ENCODE peak calls at places on chromosomes 5 and 9, in eight cellular contexts. G, S, K, Q, C, D, Z and T are unnamed samples.
A peak's percentile ranks its signal among the peaks of the same experiment; 100 is the strongest.

GRCh38 chr5:146284016-146284415 is 54.6 kb upstream of the POU4F3 start:
- DNase-seq in G (no peak), S (no peak), K (no peak), Q (no peak), C (no peak), D (no peak), Z (no peak), T (no peak)

GRCh38 chr5:120552638-120553037 is 88.5 kb downstream of the PRR16 start:
- DNase-seq in G (no peak), S (no peak), K (no peak), Q (no peak), C (peak; percentile 44), D (no peak), Z (no peak), T (no peak)

GRCh38 chr9:129584136-129584535 is 36.8 kb downstream of the C9orf50 start:
- DNase-seq in G (peak; percentile 88), S (peak; percentile 74), K (peak; percentile 82), Q (peak; percentile 50), C (peak; percentile 94), D (peak; percentile 64), Z (peak; percentile 73), T (peak; percentile 91)

GRCh38 chr9:87594218-87594617 is 96.6 kb downstream of the DAPK1 start:
- DNase-seq in G (no peak), S (no peak), K (no peak), Q (no peak), C (peak; percentile 84), D (no peak), Z (no peak), T (peak; percentile 54)

GRCh38 chr9:127877566-127877998 is at the start of gene AK1:
- DNase-seq in G (no peak), S (no peak), K (no peak), Q (peak; percentile 87), C (peak; percentile 45), D (peak; percentile 92), Z (peak; percentile 89), T (peak; percentile 72)

GRCh38 chr9:84778537-84778936 is 109.0 kb downstream of the NTRK2 start:
- DNase-seq in G (no peak), S (no peak), K (no peak), Q (no peak), C (no peak), D (no peak), Z (no peak), T (no peak)

GRCh38 chr5:7321724-7322123 is 74.2 kb upstream of the ADCY2 start:
- DNase-seq in G (no peak), S (no peak), K (no peak), Q (no peak), C (no peak), D (no peak), Z (no peak), T (peak; percentile 1)

GRCh38 chr5:38148021-38148625 is 110.2 kb upstream of the EGFLAM start:
- DNase-seq in G (no peak), S (no peak), K (no peak), Q (no peak), C (no peak), D (no peak), Z (no peak), T (no peak)

GRCh38 chr5:141848771-141849370 is 29.3 kb downstream of the PCDH1 start:
- DNase-seq in G (no peak), S (peak; percentile 33), K (peak; percentile 74), Q (peak; percentile 60), C (peak; percentile 44), D (no peak), Z (peak; percentile 78), T (peak; percentile 59)
- H3K4me3 ChIP-seq in G (peak overlapping the region; percentile 58), S (peak overlapping the region; percentile 68), K (peak overlapping the region; percentile 96), Q (peak overlapping the region; percentile 85), C (peak overlapping the region; percentile 77), D (peak overlapping the region; percentile 81), Z (no peak overlapping the region), T (peak overlapping the region; percentile 64)

GRCh38 chr9:15824310-15824709 is 271.5 kb downstream of the CCDC171 start:
- DNase-seq in G (no peak), S (no peak), K (no peak), Q (no peak), C (peak; percentile 87), D (no peak), Z (no peak), T (peak; percentile 35)
- TF ChIP-seq CTCF in G (no peak), S (no peak), K (no peak), Q (no peak), C (peak; percentile 59), D (no peak), Z (no peak), T (no peak)

GRCh38 chr9:91119147-91119546 is 242.6 kb downstream of the AUH start:
- DNase-seq in G (no peak), S (no peak), K (no peak), Q (no peak), C (peak; percentile 34), D (no peak), Z (no peak), T (peak; percentile 41)
- H3K4me3 ChIP-seq in G (no peak overlapping the region), S (no peak overlapping the region), K (no peak overlapping the region), Q (peak overlapping the region; percentile 56), C (no peak overlapping the region), D (peak overlapping the region; percentile 59), Z (no peak overlapping the region), T (no peak overlapping the region)

DNA sequence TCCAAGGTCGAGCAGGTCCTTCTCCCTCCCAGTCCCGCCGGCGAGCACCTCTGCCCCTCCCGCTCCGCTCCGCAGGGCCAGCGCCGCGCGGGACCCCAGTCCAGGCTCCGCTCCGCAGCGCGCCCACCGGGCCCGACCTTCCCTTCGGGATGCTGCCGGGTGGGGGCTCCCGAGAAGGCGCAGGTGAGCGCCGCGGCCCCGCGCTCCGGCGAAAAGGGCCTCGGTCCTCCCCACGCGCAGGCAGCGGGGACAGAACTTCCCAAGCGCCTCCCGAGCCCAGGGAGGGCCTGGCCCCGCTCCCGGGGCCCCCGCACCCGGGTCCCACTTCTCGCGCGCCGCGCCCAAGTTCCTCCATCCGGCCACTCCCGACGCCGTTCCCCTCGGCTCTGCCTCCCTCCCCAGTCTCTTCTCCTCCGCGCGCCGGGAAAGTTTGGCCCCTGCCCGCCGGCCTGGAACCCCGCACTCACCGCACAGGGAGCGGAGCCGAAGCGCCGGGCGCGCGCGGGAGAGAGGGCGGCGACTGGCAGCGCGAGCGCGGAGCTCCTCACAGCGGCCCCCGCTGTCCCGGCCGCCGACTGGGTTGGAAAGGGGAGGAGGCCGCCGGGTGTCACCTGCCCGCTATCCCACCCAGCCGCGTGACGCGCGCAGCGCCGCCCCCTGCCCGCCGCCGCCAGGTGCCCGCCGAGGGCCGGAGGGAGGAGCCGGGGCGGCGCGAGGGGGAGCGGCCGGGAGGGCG is at the start of gene ELOVL7:
- DNase-seq in G (peak; percentile 4), S (no peak), K (peak; percentile 10), Q (no peak), C (peak; percentile 32), D (peak; percentile 74), Z (peak; percentile 93), T (no peak)
- TF ChIP-seq CTCF in G (no peak), S (peak; percentile 57), K (peak; percentile 52), Q (no peak), C (peak; percentile 27), D (no peak), Z (peak; percentile 69), T (no peak)

GRCh38 chr9:121288557-121288873 is 20.6 kb downstream of the GSN start:
- DNase-seq in G (no peak), S (no peak), K (no peak), Q (no peak), C (no peak), D (no peak), Z (no peak), T (no peak)

GRCh38 chr9:121288874-121289553 is 21.1 kb downstream of the GSN start:
- DNase-seq in G (peak; percentile 84), S (no peak), K (no peak), Q (peak; percentile 81), C (peak; percentile 90), D (no peak), Z (peak; percentile 58), T (peak; percentile 66)

GRCh38 chr9:121285835-121286687 is 18.1 kb downstream of the GSN start:
- DNase-seq in G (peak; percentile 43), S (no peak), K (no peak), Q (peak; percentile 83), C (peak; percentile 65), D (no peak), Z (peak; percentile 45), T (peak; percentile 82)

GRCh38 chr9:121286688-121286972 is 18.7 kb downstream of the GSN start:
- DNase-seq in G (no peak), S (no peak), K (no peak), Q (no peak), C (no peak), D (no peak), Z (no peak), T (no peak)

GRCh38 chr9:121286973-121287721 is 19.2 kb downstream of the GSN start:
- DNase-seq in G (peak; percentile 62), S (no peak), K (peak; percentile 97), Q (peak; percentile 87), C (peak; percentile 94), D (no peak), Z (peak; percentile 58), T (peak; percentile 97)
- H3K4me3 ChIP-seq in G (no peak overlapping the region), S (peak overlapping the region; percentile 28), K (no peak overlapping the region), Q (peak overlapping the region; percentile 62), C (peak overlapping the region; percentile 15), D (peak overlapping the region; percentile 35), Z (no peak overlapping the region), T (no peak overlapping the region)